ENCODE peak calls at places on chromosome 17, in ten cellular contexts. P is lung; M is IMR-90; A is ascending aorta; K is stimulated activated CD8-positive, alpha-beta memory T cell treated with anti-CD3 and anti-CD28 coated beads, Interleukin-7, amount 100 ng/mL, for 24 hours; Z is myocyte; T is activated CD8-positive, alpha-beta memory T cell treated with anti-CD3 and anti-CD28 coated beads for 24 hours; I is NCI-H460; J is activated naive CD4-positive, alpha-beta T cell; X is activated naive CD8-positive, alpha-beta T cell treated with anti-CD3 and anti-CD28 coated beads, Interleukin-2, amount 50 U/mL, for 16 hours. Y is an unnamed sample.

GRCh38 chr17:28279411-28279810 is 39.6 kb upstream of the TMEM97 start:
- DNase-seq in P (no peak), M (peak), A (no peak), K (no peak), Z (peak), T (no peak), I (no peak), J (no peak), X (no peak), Y (no peak)

GRCh38 chr17:75637143-75637538 is 3.9 kb downstream of the SMIM5 start:
- DNase-seq in P (no peak), M (no peak), A (no peak), K (no peak), Z (no peak), T (no peak), I (no peak), J (no peak), X (no peak), Y (no peak)

GRCh38 chr17:75525806-75526554 is 483 bp downstream of the LLGL2 start:
- DNase-seq in P (peak), M (no peak), A (no peak), K (no peak), Z (no peak), T (peak), I (no peak), J (no peak), X (no peak), Y (peak)

GRCh38 chr17:61409301-61410099 is 9.9 kb downstream of the TBX2 start:
- DNase-seq in P (no peak), M (peak), A (peak), K (no peak), Z (peak), T (peak), I (peak), J (no peak), X (no peak), Y (no peak)

GRCh38 chr17:32174889-32175288 is 32.6 kb downstream of the RHOT1 start:
- DNase-seq in P (no peak), M (no peak), A (no peak), K (no peak), Z (no peak), T (no peak), I (no peak), J (no peak), X (no peak), Y (no peak)

GRCh38 chr17:61701334-61701733 is 110.3 kb upstream of the NACA2 start:
- DNase-seq in P (no peak), M (no peak), A (no peak), K (no peak), Z (no peak), T (no peak), I (no peak), J (no peak), X (no peak), Y (no peak)

GRCh38 chr17:3627768-3628167 is 8.3 kb downstream of the SHPK start:
- DNase-seq in P (no peak), M (no peak), A (no peak), K (no peak), Z (no peak), T (no peak), I (no peak), J (no peak), X (no peak), Y (no peak)

GRCh38 chr17:1605681-1606351 is 22.8 kb downstream of the SLC43A2 start:
- DNase-seq in P (no peak), M (no peak), A (no peak), K (no peak), Z (no peak), T (no peak), I (no peak), J (no peak), X (no peak), Y (no peak)

GRCh38 chr17:51354908-51355307 is 94.6 kb downstream of the UTP18 start:
- DNase-seq in P (no peak), M (no peak), A (no peak), K (no peak), Z (no peak), T (no peak), I (no peak), J (no peak), X (no peak), Y (no peak)

GRCh38 chr17:79009397-79010303 is at the start of gene CANT1:
- DNase-seq in P (peak), M (peak), A (peak), K (peak), Z (peak), T (peak), I (peak), J (peak), X (peak), Y (peak)